ENCODE peak calls at places on chromosomes 6 and 20, in seven cellular contexts. F is A549, H is prostate gland, P is Peyer's patch, M is uterus, S is tibial nerve, D is stomach. E is an unnamed sample.

GRCh38 chr20:36967636-36968035 is 16.1 kb upstream of the SAMHD1 start:
- DNase-seq in F (no peak), H (no peak), P (no peak), M (no peak), S (no peak), D (no peak), E (no peak)

GRCh38 chr6:42556462-42556861 is 7.4 kb upstream of the UBR2 start:
- DNase-seq in F (no peak), H (no peak), P (no peak), M (no peak), S (no peak), D (no peak), E (no peak)

GRCh38 chr6:157841211-157841840 is 18.3 kb downstream of the SNX9 start:
- DNase-seq in F (peak; percentile 14), H (no peak), P (no peak), M (no peak), S (no peak), D (peak; percentile 53), E (no peak)

GRCh38 chr6:42423244-42423643 is 28.5 kb downstream of the TRERF1 start:
- DNase-seq in F (no peak), H (no peak), P (no peak), M (no peak), S (no peak), D (no peak), E (no peak)

GRCh38 chr6:56650191-56650590 is 7.5 kb upstream of the DST start:
- DNase-seq in F (no peak), H (no peak), P (no peak), M (no peak), S (no peak), D (no peak), E (no peak)

GRCh38 chr6:169589293-169589692 is 112.5 kb downstream of the WDR27 start:
- DNase-seq in F (no peak), H (no peak), P (no peak), M (no peak), S (no peak), D (no peak), E (no peak)

GRCh38 chr6:31058128-31058894 is 48.0 kb downstream of the MUC22 start:
- DNase-seq in F (peak; percentile 68), H (no peak), P (no peak), M (no peak), S (no peak), D (no peak), E (peak; percentile 76)

GRCh38 chr6:128821116-128821515 is 61.8 kb upstream of the LAMA2 start:
- DNase-seq in F (no peak), H (no peak), P (no peak), M (no peak), S (no peak), D (no peak), E (no peak)

GRCh38 chr6:33000053-33000452 is 9.3 kb downstream of the HLA-DOA start:
- DNase-seq in F (peak; percentile 46), H (no peak), P (no peak), M (no peak), S (no peak), D (peak; percentile 36), E (no peak)

GRCh38 chr6:158970640-158971291 is 29.2 kb downstream of the RSPH3 start:
- DNase-seq in F (no peak), H (no peak), P (no peak), M (no peak), S (no peak), D (peak; percentile 31), E (no peak)

GRCh38 chr6:158977373-158977772 is 22.6 kb downstream of the RSPH3 start:
- DNase-seq in F (no peak), H (no peak), P (no peak), M (no peak), S (no peak), D (no peak), E (no peak)

GRCh38 chr6:158969148-158969547 is 30.9 kb downstream of the RSPH3 start:
- DNase-seq in F (peak; percentile 29), H (no peak), P (no peak), M (no peak), S (no peak), D (no peak), E (no peak)

GRCh38 chr6:158972241-158973233 is 27.5 kb downstream of the RSPH3 start:
- DNase-seq in F (peak; percentile 58), H (peak; percentile 15), P (no peak), M (no peak), S (no peak), D (no peak), E (no peak)
- TF ChIP-seq POLR2A in F (no peak), H (no peak), P (no peak), M (no peak), S (no peak), D (no peak), E (no peak)

GRCh38 chr6:52577022-52577777 is at the start of gene TRAM2:
- DNase-seq in F (peak; percentile 72), H (peak; percentile 74), P (peak; percentile 92), M (peak; percentile 87), S (peak; percentile 73), D (peak; percentile 89), E (peak; percentile 77)
- TF ChIP-seq POLR2A in F (peak; percentile 59), H (peak; percentile 49), P (peak; percentile 63), M (peak; percentile 21), S (peak; percentile 31), D (no peak), E (peak; percentile 82)

GRCh38 chr6:108260809-108261569 is at the start of gene SNX3:
- DNase-seq in F (peak; percentile 95), H (peak; percentile 94), P (peak; percentile 98), M (peak; percentile 95), S (peak; percentile 84), D (peak; percentile 96), E (peak; percentile 90)
- TF ChIP-seq POLR2A in F (peak; percentile 58), H (peak; percentile 87), P (peak; percentile 55), M (peak; percentile 67), S (peak; percentile 78), D (no peak), E (peak; percentile 72)

GRCh38 chr20:45346291-45346718 is 1.9 kb downstream of the SDC4 start:
- DNase-seq in F (no peak), H (no peak), P (no peak), M (no peak), S (no peak), D (no peak), E (no peak)
- TF ChIP-seq POLR2A in F (no peak), H (no peak), P (no peak), M (no peak), S (no peak), D (no peak), E (no peak)

E was measured in H54.